ENCODE peak calls at places on chromosomes 7 and 10, in six cellular contexts. A, M, R, X, O and E are unnamed samples.
A peak's percentile ranks its signal among the peaks of the same experiment; 100 is the strongest.

GRCh38 chr7:22393825-22394458 is 37.0 kb upstream of the RAPGEF5 start:
- DNase-seq in A (no peak), M (no peak), R (no peak), X (no peak), O (no peak), E (no peak)

GRCh38 chr10:7484456-7485266 is 73.8 kb upstream of the SFMBT2 start:
- DNase-seq in A (peak; percentile 40), M (no peak), R (no peak), X (no peak), O (no peak), E (no peak)

GRCh38 chr7:104341545-104341944 is 13.1 kb downstream of the LHFPL3 start:
- DNase-seq in A (no peak), M (no peak), R (no peak), X (peak; percentile 36), O (no peak), E (no peak)

GRCh38 chr10:70804424-70804814 is 11.3 kb upstream of the SGPL1 start:
- DNase-seq in A (no peak), M (no peak), R (no peak), X (no peak), O (no peak), E (no peak)

GRCh38 chr7:155007947-155008346 is 5.0 kb upstream of the PAXIP1 start:
- DNase-seq in A (no peak), M (no peak), R (no peak), X (peak; percentile 77), O (no peak), E (no peak)

GRCh38 chr10:11823989-11824346 is 812 bp downstream of the PROSER2 start:
- DNase-seq in A (no peak), M (no peak), R (no peak), X (no peak), O (no peak), E (no peak)

GRCh38 chr7:55977831-55978230 is 13.4 kb downstream of the NIPSNAP2 start:
- DNase-seq in A (no peak), M (no peak), R (no peak), X (no peak), O (no peak), E (no peak)

GRCh38 chr10:93458821-93459257 is 23.3 kb downstream of the MYOF start:
- DNase-seq in A (peak; percentile 63), M (peak; percentile 95), R (peak; percentile 77), X (no peak), O (peak; percentile 86), E (peak; percentile 96)

GRCh38 chr10:72328045-72328828 is 26.5 kb downstream of the DNAJB12 start:
- DNase-seq in A (peak; percentile 72), M (peak; percentile 89), R (peak; percentile 81), X (peak; percentile 87), O (peak; percentile 68), E (peak; percentile 92)

GRCh38 chr7:90857595-90857994 is 261.5 kb downstream of the CDK14 start:
- DNase-seq in A (no peak), M (no peak), R (no peak), X (no peak), O (no peak), E (no peak)

GRCh38 chr7:155533827-155534690 is 12.3 kb downstream of the CNPY1 start:
- DNase-seq in A (no peak), M (peak; percentile 40), R (no peak), X (peak; percentile 60), O (no peak), E (no peak)

GRCh38 chr7:140390466-140391190 is 7.7 kb downstream of the SLC37A3 start:
- DNase-seq in A (no peak), M (peak; percentile 10), R (no peak), X (no peak), O (no peak), E (no peak)

GRCh38 chr10:115049957-115050356 is 43.2 kb upstream of the ATRNL1 start:
- DNase-seq in A (no peak), M (no peak), R (no peak), X (no peak), O (no peak), E (no peak)

GRCh38 chr7:158821173-158822021 is 7.9 kb downstream of the ESYT2 start:
- DNase-seq in A (no peak), M (no peak), R (no peak), X (peak; percentile 70), O (peak; percentile 46), E (peak; percentile 87)

GRCh38 chr7:151687523-151688235 is 168.0 kb upstream of the RHEB start:
- DNase-seq in A (peak; percentile 51), M (peak; percentile 88), R (peak; percentile 86), X (peak; percentile 67), O (peak; percentile 55), E (peak; percentile 95)

GRCh38 chr7:8714791-8715190 is 281.4 kb downstream of the NXPH1 start:
- DNase-seq in A (no peak), M (no peak), R (no peak), X (no peak), O (no peak), E (no peak)

GRCh38 chr10:42875792-42876191 is 93.2 kb downstream of the BMS1 start:
- DNase-seq in A (no peak), M (no peak), R (no peak), X (no peak), O (no peak), E (peak; percentile 83)

GRCh38 chr10:30459283-30459682 is 25.3 kb downstream of the MAP3K8 start:
- DNase-seq in A (peak; percentile 22), M (peak; percentile 76), R (no peak), X (no peak), O (no peak), E (no peak)

GRCh38 chr10:30455816-30456215 is 21.8 kb downstream of the MAP3K8 start:
- DNase-seq in A (peak; percentile 31), M (no peak), R (peak; percentile 29), X (no peak), O (no peak), E (no peak)

GRCh38 chr10:30453764-30454527 is 20.0 kb downstream of the MAP3K8 start:
- DNase-seq in A (no peak), M (no peak), R (no peak), X (no peak), O (no peak), E (no peak)

GRCh38 chr10:30456262-30456661 is 22.3 kb downstream of the MAP3K8 start:
- DNase-seq in A (peak; percentile 42), M (no peak), R (no peak), X (no peak), O (no peak), E (no peak)

DNA sequence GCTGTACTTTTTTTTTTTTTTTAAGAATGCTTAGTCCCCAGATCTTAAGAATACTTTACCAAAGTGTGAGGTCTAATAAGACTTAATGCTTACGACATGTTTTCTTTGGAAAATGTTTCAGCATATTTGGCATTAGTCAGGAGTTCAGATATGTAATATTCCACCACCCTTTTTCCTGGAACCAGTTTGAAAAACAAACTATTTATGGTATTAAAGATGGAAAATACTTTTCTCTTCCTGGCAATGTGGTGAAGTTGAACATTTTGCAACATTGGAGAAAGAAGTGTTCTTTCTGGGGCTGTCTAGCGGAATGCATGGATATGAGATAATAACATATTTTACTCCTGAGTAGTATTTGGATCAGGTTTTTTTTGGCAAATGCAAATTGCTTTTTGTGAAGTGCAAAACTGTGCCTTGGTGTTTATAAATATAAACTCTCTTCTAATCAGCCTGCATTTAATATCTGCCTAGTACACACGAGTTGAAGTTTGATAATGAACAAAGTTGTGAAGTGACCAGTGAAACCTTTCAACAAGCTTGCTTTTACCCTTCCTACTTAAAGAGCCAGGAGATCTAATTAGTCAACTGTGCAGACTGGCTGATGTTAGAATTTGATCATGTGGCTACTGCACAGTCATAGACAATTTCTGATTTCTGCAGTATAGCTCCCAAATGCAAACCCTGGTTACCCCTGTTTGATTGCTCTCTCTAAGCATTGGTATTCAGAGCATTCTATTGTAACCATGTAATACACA is 20.9 kb downstream of the MAP3K8 start:
- DNase-seq in A (no peak), M (no peak), R (no peak), X (no peak), O (no peak), E (no peak)
- TF ChIP-seq EP300 in A (peak; percentile 86), M (peak; percentile 33), R (peak; percentile 99), X (no peak), O (peak; percentile 96), E (peak; percentile 90)

GRCh38 chr10:17003666-17004065 is 125.9 kb downstream of the CUBN start:
- DNase-seq in A (no peak), M (no peak), R (no peak), X (no peak), O (no peak), E (peak; percentile 75)
- H3K27ac ChIP-seq in A (peak overlapping the region; percentile 75), M (peak overlapping the region; percentile 3), R (peak overlapping the region; percentile 95), X (no peak overlapping the region), O (peak overlapping the region; percentile 98), E (peak overlapping the region; percentile 75)

GRCh38 chr7:143936087-143937009 is 1.3 kb downstream of the OR2F2 start:
- DNase-seq in A (no peak), M (no peak), R (no peak), X (no peak), O (no peak), E (no peak)
- TF ChIP-seq EP300 in A (no peak), M (no peak), R (no peak), X (no peak), O (no peak), E (no peak)

GRCh38 chr10:121596668-121597503 is 1.4 kb downstream of the FGFR2 start:
- DNase-seq in A (peak; percentile 55), M (peak; percentile 85), R (peak; percentile 76), X (no peak), O (no peak), E (no peak)
- H3K27ac ChIP-seq in A (peak overlapping the region; percentile 86), M (peak overlapping the region; percentile 84), R (peak overlapping the region; percentile 83), X (no peak overlapping the region), O (no peak overlapping the region), E (peak overlapping the region; percentile 95)

GRCh38 chr7:37669818-37670217 is 13.7 kb upstream of the GPR141 start:
- DNase-seq in A (no peak), M (no peak), R (no peak), X (no peak), O (no peak), E (no peak)
- TF ChIP-seq EP300 in A (no peak), M (no peak), R (no peak), X (no peak), O (no peak), E (no peak)